ENCODE peak calls at places on chromosomes 5 and 9, in four cellular contexts. One of them, this sample, is unnamed.

GRCh38 chr9:29311221-29311620 is 1737.9 kb upstream of the C9orf72 start:
- DNase-seq in H1: no peak
- DNase-seq in IMR-90: no peak
- DNase-seq in H9: no peak
- DNase-seq in this sample: no peak

GRCh38 chr9:79639354-79639753 is 67.6 kb downstream of the TLE4 start:
- DNase-seq in H1: no peak
- DNase-seq in IMR-90: peak; percentile 43
- DNase-seq in H9: no peak
- DNase-seq in this sample: no peak

GRCh38 chr5:7886849-7887460 is 18.0 kb downstream of the MTRR start:
- DNase-seq in H1: no peak
- DNase-seq in IMR-90: peak; percentile 72
- DNase-seq in H9: no peak
- DNase-seq in this sample: peak; percentile 24

GRCh38 chr5:146962801-146963355 is 84.3 kb upstream of the PPP2R2B start:
- DNase-seq in H1: no peak
- DNase-seq in H9: no peak
- DNase-seq in IMR-90: peak; percentile 39
- DNase-seq in this sample: no peak

GRCh38 chr5:80406980-80407734 is 707 bp upstream of the ZFYVE16 start:
- DNase-seq in H1: no peak
- DNase-seq in IMR-90: peak; percentile 1
- DNase-seq in H9: no peak
- DNase-seq in this sample: no peak

GRCh38 chr5:1208743-1209551 is 7.6 kb downstream of the SLC6A19 start:
- DNase-seq in IMR-90: no peak
- DNase-seq in H1: no peak
- DNase-seq in H9: no peak
- DNase-seq in this sample: no peak

GRCh38 chr5:32583582-32584232 is 1.6 kb upstream of the SUB1 start:
- DNase-seq in IMR-90: no peak
- DNase-seq in H1: no peak
- DNase-seq in H9: peak; percentile 38
- DNase-seq in this sample: peak; percentile 42

GRCh38 chr9:137516144-137516917 is 33.9 kb downstream of the PNPLA7 start:
- DNase-seq in H1: no peak
- DNase-seq in H9: peak; percentile 54
- DNase-seq in IMR-90: no peak
- DNase-seq in this sample: no peak

GRCh38 chr5:147822686-147823491 is 8.6 kb downstream of the SPINK1 start:
- DNase-seq in H1: peak; percentile 31
- DNase-seq in H9: peak; percentile 43
- DNase-seq in IMR-90: peak; percentile 61
- DNase-seq in this sample: peak; percentile 71

DNA sequence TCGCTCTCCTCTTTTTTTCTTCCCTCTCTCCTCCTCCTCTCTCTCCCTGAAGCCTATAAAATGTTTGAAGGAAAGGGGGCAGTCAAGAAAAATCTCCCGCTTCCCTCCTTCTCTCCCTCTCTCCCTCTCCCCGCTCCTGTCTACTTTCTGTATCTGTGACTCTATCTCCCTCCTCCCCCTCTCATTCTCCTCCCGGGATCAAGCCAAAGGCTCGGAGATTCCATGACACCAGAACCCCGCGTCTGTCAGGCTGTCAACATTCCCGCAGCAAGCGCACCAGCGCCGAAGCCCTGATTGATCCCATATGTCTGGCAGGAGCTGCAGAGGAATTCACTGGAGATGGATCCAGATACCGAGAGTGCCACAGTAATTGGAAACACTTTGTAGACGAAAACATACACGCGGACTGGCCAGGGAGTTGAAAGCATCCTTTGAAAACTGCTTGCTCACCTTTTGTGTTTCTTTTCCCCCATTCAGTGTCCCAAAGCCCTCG is 268 bp upstream of the SVEP1 start:
- DNase-seq in H9: peak; percentile 40
- DNase-seq in IMR-90: peak; percentile 71
- DNase-seq in H1: no peak
- DNase-seq in this sample: peak; percentile 88
- H3K56ac ChIP-seq in H9: no peak overlapping the region
- H3K56ac ChIP-seq in IMR-90: peak overlapping the region; percentile 87
- H3K56ac ChIP-seq in H1: no peak overlapping the region
- H3K56ac ChIP-seq in this sample: peak overlapping the region; percentile 95

GRCh38 chr5:75189353-75189752 is 47.3 kb downstream of the ANKRD31 start:
- DNase-seq in H1: no peak
- DNase-seq in H9: no peak
- DNase-seq in IMR-90: no peak
- DNase-seq in this sample: no peak
- H3K56ac ChIP-seq in H1: no peak overlapping the region
- H3K56ac ChIP-seq in H9: no peak overlapping the region
- H3K56ac ChIP-seq in IMR-90: no peak overlapping the region
- H3K56ac ChIP-seq in this sample: no peak overlapping the region

DNA sequence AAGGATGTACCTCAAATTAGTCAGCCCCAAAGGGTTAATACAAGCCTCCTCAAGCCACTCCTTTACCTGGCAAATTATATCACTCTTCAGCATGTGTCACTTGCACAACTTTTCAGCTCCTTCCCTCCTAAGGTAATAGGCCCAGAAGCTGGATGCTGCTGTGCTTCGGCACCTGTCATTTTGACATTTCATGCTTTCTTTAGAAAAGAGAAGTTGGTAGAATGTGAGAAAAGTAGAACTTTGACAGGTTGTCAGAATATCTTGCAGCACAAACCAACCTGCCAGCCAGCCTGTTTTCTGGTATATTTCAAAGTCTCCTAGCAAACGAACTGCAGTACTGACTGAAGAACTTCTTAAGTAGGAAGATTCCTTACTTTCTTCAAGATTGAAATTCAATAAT is 2136.9 kb downstream of the MAT2B start:
- DNase-seq in H1: no peak
- DNase-seq in IMR-90: no peak
- DNase-seq in H9: no peak
- DNase-seq in this sample: no peak
- H3K56ac ChIP-seq in H1: no peak overlapping the region
- H3K56ac ChIP-seq in IMR-90: no peak overlapping the region
- H3K56ac ChIP-seq in H9: no peak overlapping the region
- H3K56ac ChIP-seq in this sample: no peak overlapping the region

GRCh38 chr5:137975208-137975607 is 57.7 kb downstream of the FAM13B start:
- DNase-seq in H9: no peak
- DNase-seq in IMR-90: no peak
- DNase-seq in H1: no peak
- DNase-seq in this sample: no peak
- H3K56ac ChIP-seq in H9: no peak overlapping the region
- H3K56ac ChIP-seq in IMR-90: no peak overlapping the region
- H3K56ac ChIP-seq in H1: no peak overlapping the region
- H3K56ac ChIP-seq in this sample: no peak overlapping the region

GRCh38 chr9:93306579-93307091 is 122.7 kb downstream of the WNK2 start:
- DNase-seq in IMR-90: no peak
- DNase-seq in H9: peak; percentile 31
- DNase-seq in H1: no peak
- DNase-seq in this sample: no peak
- H3K56ac ChIP-seq in IMR-90: no peak overlapping the region
- H3K56ac ChIP-seq in H9: no peak overlapping the region
- H3K56ac ChIP-seq in H1: no peak overlapping the region
- H3K56ac ChIP-seq in this sample: no peak overlapping the region

GRCh38 chr9:114754574-114754973 is 51.3 kb downstream of the TNFSF15 start:
- DNase-seq in H1: no peak
- DNase-seq in H9: no peak
- DNase-seq in IMR-90: no peak
- DNase-seq in this sample: no peak
- H3K56ac ChIP-seq in H1: no peak overlapping the region
- H3K56ac ChIP-seq in H9: no peak overlapping the region
- H3K56ac ChIP-seq in IMR-90: no peak overlapping the region
- H3K56ac ChIP-seq in this sample: no peak overlapping the region

GRCh38 chr9:134546746-134547145 is 94.9 kb upstream of the COL5A1 start:
- DNase-seq in IMR-90: no peak
- DNase-seq in H1: no peak
- DNase-seq in H9: no peak
- DNase-seq in this sample: no peak
- H3K56ac ChIP-seq in IMR-90: no peak overlapping the region
- H3K56ac ChIP-seq in H1: no peak overlapping the region
- H3K56ac ChIP-seq in H9: no peak overlapping the region
- H3K56ac ChIP-seq in this sample: peak overlapping the region; percentile 25

GRCh38 chr5:176447982-176448608 is at the start of gene FAF2:
- DNase-seq in H1: peak; percentile 97
- DNase-seq in IMR-90: peak; percentile 99
- DNase-seq in H9: peak; percentile 98
- DNase-seq in this sample: peak; percentile 100

GRCh38 chr5:176447538-176447981 is 625 bp upstream of the FAF2 start:
- DNase-seq in IMR-90: no peak
- DNase-seq in H9: no peak
- DNase-seq in H1: no peak
- DNase-seq in this sample: no peak

GRCh38 chr5:176446884-176447537 is 1.2 kb upstream of the FAF2 start:
- DNase-seq in H1: no peak
- DNase-seq in H9: peak; percentile 43
- DNase-seq in IMR-90: no peak
- DNase-seq in this sample: peak; percentile 17

GRCh38 chr5:176454724-176455394 is 6.7 kb downstream of the FAF2 start:
- DNase-seq in H9: no peak
- DNase-seq in IMR-90: no peak
- DNase-seq in H1: no peak
- DNase-seq in this sample: no peak

GRCh38 chr5:176450077-176450476 is 1.9 kb downstream of the FAF2 start:
- DNase-seq in H9: no peak
- DNase-seq in H1: no peak
- DNase-seq in IMR-90: no peak
- DNase-seq in this sample: no peak
- H3K56ac ChIP-seq in H9: no peak overlapping the region
- H3K56ac ChIP-seq in H1: no peak overlapping the region
- H3K56ac ChIP-seq in IMR-90: no peak overlapping the region
- H3K56ac ChIP-seq in this sample: no peak overlapping the region

DNA sequence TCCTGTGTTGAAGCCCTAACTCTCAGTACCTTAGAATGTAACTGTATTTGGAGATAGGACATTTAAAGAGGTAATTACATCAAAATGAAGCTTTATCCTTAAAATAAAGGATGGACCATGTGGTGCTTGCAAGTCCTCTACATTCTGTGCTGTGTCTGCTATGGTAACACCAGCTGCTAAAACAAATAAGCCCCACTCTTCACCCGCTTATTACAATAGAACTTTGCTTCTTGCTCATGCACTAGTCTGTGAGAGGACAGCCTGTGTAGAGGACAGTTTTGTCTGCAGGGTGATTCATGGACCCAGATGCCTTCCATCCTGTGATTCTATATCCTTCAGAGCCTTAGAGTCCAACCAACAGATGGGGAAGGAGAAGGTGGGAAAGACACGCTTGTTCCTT is 12.5 kb upstream of the IGFBPL1 start:
- DNase-seq in H9: no peak
- DNase-seq in H1: no peak
- DNase-seq in IMR-90: no peak
- DNase-seq in this sample: no peak
- H3K56ac ChIP-seq in H9: no peak overlapping the region
- H3K56ac ChIP-seq in H1: no peak overlapping the region
- H3K56ac ChIP-seq in IMR-90: no peak overlapping the region
- H3K56ac ChIP-seq in this sample: no peak overlapping the region

This sample was measured in mesendoderm.